ENCODE peak calls at places on chromosome 18, in eight cellular contexts. P is prostate gland, X is AG04450, R is heart left ventricle, A is mucosa of descending colon, G is breast epithelium, I is cardiac fibroblast, T is BE2C. U is an unnamed sample.

GRCh38 chr18:9722691-9723090 is 14.6 kb downstream of the RAB31 start:
- DNase-seq in T (no peak), I (no peak), R (no peak), P (peak; percentile 73), A (peak; percentile 77), G (peak; percentile 82), X (no peak), U (no peak)

GRCh38 chr18:35495821-35496368 is 1.9 kb downstream of the INO80C start:
- DNase-seq in I (no peak), P (no peak), R (no peak), A (no peak), G (no peak), X (peak; percentile 29), T (no peak), U (no peak)

GRCh38 chr18:31185551-31185950 is 22.9 kb upstream of the DSC1 start:
- DNase-seq in R (no peak), X (no peak), G (no peak), I (no peak), T (no peak), P (peak; percentile 39), A (peak; percentile 26), U (no peak)

GRCh38 chr18:71809711-71810110 is 734.4 kb downstream of the CBLN2 start:
- DNase-seq in A (no peak), T (no peak), I (no peak), R (no peak), G (no peak), P (no peak), X (no peak), U (no peak)

GRCh38 chr18:25503567-25504081 is 151.7 kb upstream of the ZNF521 start:
- DNase-seq in I (peak; percentile 83), P (peak; percentile 28), T (no peak), A (peak; percentile 79), R (peak; percentile 51), G (peak; percentile 43), X (peak; percentile 49), U (peak; percentile 85)

GRCh38 chr18:41906528-41907256 is 48.3 kb upstream of the PIK3C3 start:
- DNase-seq in R (no peak), I (peak; percentile 69), T (no peak), A (no peak), P (no peak), X (peak; percentile 39), G (no peak), U (peak; percentile 62)

GRCh38 chr18:62759704-62760402 is 44.5 kb downstream of the PHLPP1 start:
- DNase-seq in P (no peak), I (peak; percentile 24), A (no peak), G (no peak), R (no peak), X (no peak), T (no peak), U (peak; percentile 78)

GRCh38 chr18:44725300-44726096 is 44.8 kb downstream of the SETBP1 start:
- DNase-seq in T (no peak), I (peak; percentile 65), A (peak; percentile 51), G (no peak), R (peak; percentile 67), P (no peak), X (no peak), U (peak; percentile 78)

GRCh38 chr18:8616026-8616401 is 6.8 kb downstream of the RAB12 start:
- DNase-seq in P (no peak), T (no peak), A (no peak), G (no peak), I (no peak), R (no peak), X (no peak), U (no peak)

GRCh38 chr18:70293166-70293565 is 4.3 kb downstream of the SOCS6 start:
- DNase-seq in G (no peak), R (no peak), A (peak; percentile 53), X (no peak), P (no peak), I (no peak), T (peak; percentile 24), U (no peak)

GRCh38 chr18:55337908-55338521 is 250.0 kb downstream of the TCF4 start:
- DNase-seq in R (peak; percentile 41), I (peak; percentile 53), G (no peak), A (no peak), T (no peak), X (no peak), P (no peak), U (no peak)

DNA sequence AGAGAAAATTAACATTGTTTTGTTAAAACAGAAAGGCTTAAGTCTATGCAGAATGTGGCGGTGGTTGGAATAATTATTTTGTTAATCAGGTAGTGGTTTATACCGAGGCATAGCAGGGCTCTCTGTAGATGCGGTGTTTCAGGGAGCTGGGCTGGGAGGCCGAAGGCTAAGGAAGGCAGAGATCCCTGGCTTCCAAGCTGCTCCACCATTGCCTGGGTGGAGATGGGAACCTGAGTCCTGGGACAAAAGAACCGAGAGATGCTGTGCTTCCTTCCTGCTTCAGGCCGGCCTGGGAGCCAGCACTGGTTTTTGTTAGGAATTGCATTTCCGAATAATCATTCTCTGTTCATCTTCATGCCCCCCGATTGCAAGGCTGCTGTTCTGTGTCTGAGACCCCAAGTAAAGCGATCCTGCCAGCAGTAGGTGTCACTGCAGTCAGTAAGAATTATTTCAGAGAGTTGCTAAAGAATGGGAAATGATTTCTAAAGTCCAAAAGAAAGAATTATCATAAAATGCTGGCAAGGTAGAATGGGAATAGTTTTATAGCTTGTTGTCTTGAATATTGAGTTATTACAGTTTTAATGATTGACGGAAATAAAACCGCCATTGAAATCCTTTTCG is 824.9 kb downstream of the GALR1 start:
- DNase-seq in A (no peak), G (no peak), I (no peak), T (no peak), X (no peak), R (no peak), P (no peak), U (no peak)
- TF ChIP-seq CTCF in A (no peak), G (no peak), I (no peak), T (no peak), X (no peak), R (peak; percentile 17), P (no peak), U (no peak)

DNA sequence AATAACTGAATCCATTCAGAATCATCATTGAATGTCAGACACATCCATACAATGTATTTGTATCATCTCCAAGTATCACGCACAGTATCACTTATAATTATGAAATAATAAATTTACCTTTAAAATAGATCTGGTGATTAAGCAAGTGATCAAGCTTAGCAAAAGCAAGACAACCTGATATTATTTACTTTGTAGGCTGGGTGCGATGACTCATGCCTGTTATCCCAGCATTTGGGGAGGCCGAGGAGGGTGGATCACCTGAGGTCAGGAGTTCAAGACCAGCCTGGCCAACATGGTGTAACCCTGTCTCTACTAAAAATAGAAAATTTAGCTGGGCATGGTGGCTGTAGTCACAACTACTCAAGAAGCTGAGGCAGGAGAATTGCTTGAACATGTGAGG is 421.0 kb upstream of the NETO1 start:
- DNase-seq in P (no peak), A (no peak), T (no peak), G (no peak), I (no peak), X (no peak), R (no peak), U (no peak)
- H3K4me3 ChIP-seq in P (no peak overlapping the region), A (no peak overlapping the region), T (no peak overlapping the region), G (no peak overlapping the region), I (no peak overlapping the region), X (no peak overlapping the region), R (no peak overlapping the region), U (no peak overlapping the region)

DNA sequence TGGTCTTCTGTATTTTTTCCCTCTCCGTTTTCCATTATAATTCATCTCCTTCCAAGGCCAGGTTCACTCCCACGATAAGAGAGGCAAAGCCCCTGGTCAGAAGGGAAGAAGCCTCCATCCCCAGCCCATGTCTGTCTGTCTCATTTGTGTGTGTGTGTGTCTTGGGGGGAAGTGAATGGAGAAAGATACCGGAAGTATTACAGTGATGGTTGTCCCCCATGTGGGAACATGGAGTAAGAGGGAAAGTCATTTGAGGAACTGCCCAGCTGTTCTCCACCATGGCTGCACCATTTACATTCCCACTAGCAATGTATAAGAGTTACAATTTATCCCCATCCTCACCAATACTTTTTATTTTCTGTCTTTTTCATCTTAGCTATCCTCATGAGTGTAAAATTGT is 113.6 kb upstream of the ATP8B1 start:
- DNase-seq in G (no peak), R (no peak), T (no peak), X (no peak), A (no peak), I (no peak), P (no peak), U (no peak)
- TF ChIP-seq CTCF in G (no peak), R (no peak), T (no peak), X (no peak), A (no peak), I (no peak), P (no peak), U (no peak)

GRCh38 chr18:57776767-57777166 is 26.3 kb downstream of the ATP8B1 start:
- DNase-seq in G (no peak), R (no peak), A (no peak), P (no peak), T (no peak), I (peak; percentile 72), X (no peak), U (peak; percentile 91)

GRCh38 chr18:57780318-57781127 is 22.6 kb downstream of the ATP8B1 start:
- DNase-seq in P (no peak), I (peak; percentile 82), R (peak; percentile 48), A (no peak), X (peak; percentile 78), T (no peak), G (no peak), U (peak; percentile 87)

GRCh38 chr18:57772387-57772799 is 30.7 kb downstream of the ATP8B1 start:
- DNase-seq in A (peak; percentile 70), R (no peak), P (peak; percentile 64), X (no peak), I (no peak), G (no peak), T (no peak), U (no peak)

GRCh38 chr18:57775937-57776336 is 27.2 kb downstream of the ATP8B1 start:
- DNase-seq in X (no peak), R (no peak), G (no peak), P (peak; percentile 33), A (no peak), T (no peak), I (no peak), U (peak; percentile 83)

DNA sequence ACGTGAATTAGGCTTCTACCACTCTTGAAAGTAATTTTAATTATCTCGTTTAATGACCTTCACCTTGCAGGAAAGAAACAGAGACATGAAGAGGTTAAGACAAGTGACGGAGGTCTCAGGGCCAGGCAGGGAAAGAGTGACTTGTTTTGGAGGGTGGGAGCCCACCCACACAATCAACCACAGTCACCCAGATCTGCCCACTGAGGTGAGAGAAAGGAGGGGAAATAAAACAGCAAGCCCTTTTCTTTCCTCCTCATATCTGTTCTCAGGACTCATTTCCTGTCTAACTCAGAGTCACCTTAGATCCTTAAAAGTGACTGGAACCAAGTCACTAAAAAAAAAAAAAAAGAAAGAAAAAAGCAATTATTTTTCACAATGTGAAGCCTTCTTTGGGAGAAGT is 26.8 kb downstream of the ATP8B1 start:
- DNase-seq in A (no peak), T (no peak), I (no peak), P (no peak), X (no peak), G (no peak), R (no peak), U (no peak)
- H3K4me3 ChIP-seq in A (no peak overlapping the region), T (no peak overlapping the region), I (no peak overlapping the region), P (no peak overlapping the region), X (no peak overlapping the region), G (no peak overlapping the region), R (no peak overlapping the region), U (no peak overlapping the region)

U was measured in fibroblast of mammary gland.